ENCODE peak calls at places on chromosomes 12 and 14, in eight cellular contexts. L is foreskin fibroblast; J is cardiac muscle cell; G is EH; R is H9; I is astrocyte of the spinal cord; X is activated T-cell treated with anti-CD3 and anti-CD28 coated beads, Interleukin-2, amount 50 U/mL, for 72 hours; U is iPS-NIHi11. A is an unnamed sample.

GRCh38 chr14:74502236-74503019 is 8.9 kb downstream of the ISCA2 start:
- DNase-seq in J (peak; percentile 63), I (no peak), L (no peak), X (no peak), U (peak; percentile 48), R (peak; percentile 69), G (peak; percentile 52), A (no peak)

GRCh38 chr12:90102957-90103652 is 394.5 kb upstream of the ATP2B1 start:
- DNase-seq in J (peak; percentile 50), I (peak; percentile 55), G (peak; percentile 61), L (no peak), X (peak; percentile 9), R (no peak), U (peak; percentile 37), A (no peak)

GRCh38 chr12:49503674-49504180 is 35.1 kb upstream of the KCNH3 start:
- DNase-seq in L (peak; percentile 47), R (no peak), G (peak; percentile 66), J (no peak), U (no peak), X (no peak), I (peak; percentile 68), A (peak; percentile 91)

GRCh38 chr12:91316161-91316759 is 133.6 kb upstream of the DCN start:
- DNase-seq in L (peak; percentile 23), R (no peak), I (peak; percentile 9), G (peak; percentile 42), X (no peak), J (no peak), U (no peak), A (no peak)

GRCh38 chr12:100521958-100522357 is 48.3 kb downstream of the NR1H4 start:
- DNase-seq in L (no peak), J (no peak), U (no peak), G (no peak), X (no peak), I (no peak), R (no peak), A (no peak)

GRCh38 chr12:20474443-20474842 is 106.1 kb downstream of the PDE3A start:
- DNase-seq in G (peak; percentile 45), R (no peak), I (no peak), L (no peak), J (no peak), X (no peak), U (no peak), A (no peak)

GRCh38 chr12:12796171-12796570 is 10.7 kb downstream of the APOLD1 start:
- DNase-seq in L (no peak), X (no peak), J (no peak), U (no peak), I (no peak), R (no peak), G (no peak), A (no peak)

GRCh38 chr12:120978296-120979219 is at the start of gene HNF1A:
- DNase-seq in R (no peak), L (no peak), X (no peak), U (no peak), G (no peak), I (no peak), J (no peak), A (no peak)

GRCh38 chr12:26736563-26737486 is 96.2 kb downstream of the ITPR2 start:
- DNase-seq in G (peak; percentile 45), U (no peak), J (no peak), I (peak; percentile 73), X (no peak), L (peak; percentile 50), R (no peak), A (no peak)

GRCh38 chr12:57744194-57744776 is 554 bp upstream of the TSPAN31 start:
- DNase-seq in U (no peak), L (peak; percentile 83), G (no peak), I (no peak), R (no peak), J (no peak), X (peak; percentile 83), A (peak; percentile 60)

GRCh38 chr14:96538097-96538496 is 35.9 kb downstream of the PAPOLA start:
- DNase-seq in X (no peak), U (no peak), L (no peak), I (no peak), G (no peak), J (no peak), R (no peak), A (no peak)

GRCh38 chr12:70722584-70723343 is 85.5 kb upstream of the PTPRB start:
- DNase-seq in I (no peak), R (no peak), G (peak; percentile 3), J (no peak), X (no peak), L (no peak), U (no peak), A (no peak)

GRCh38 chr14:90627478-90627877 is 188.8 kb downstream of the TTC7B start:
- DNase-seq in X (no peak), L (no peak), U (no peak), J (no peak), I (no peak), G (no peak), R (no peak), A (no peak)

GRCh38 chr12:51941011-51941561 is 10.4 kb upstream of the ACVR1B start:
- DNase-seq in I (peak; percentile 51), U (peak; percentile 39), X (no peak), L (peak; percentile 20), R (no peak), J (peak; percentile 64), G (peak; percentile 46), A (peak; percentile 59)

GRCh38 chr12:12837025-12837872 is 24.1 kb downstream of the DDX47 start:
- DNase-seq in U (peak; percentile 76), L (peak; percentile 74), J (peak; percentile 49), R (peak; percentile 52), G (peak; percentile 86), X (peak; percentile 63), I (peak; percentile 83), A (peak; percentile 21)

GRCh38 chr12:68557011-68557715 is 53.5 kb upstream of the RAP1B start:
- DNase-seq in R (no peak), U (no peak), L (peak; percentile 78), J (no peak), I (peak; percentile 80), G (peak; percentile 95), X (no peak), A (no peak)

GRCh38 chr12:28869197-28869596 is 279.9 kb upstream of the FAR2 start:
- DNase-seq in R (no peak), I (peak; percentile 88), G (peak; percentile 83), L (peak; percentile 40), U (no peak), X (no peak), J (no peak), A (no peak)

GRCh38 chr14:87992720-87993484 is at the start of gene GALC:
- DNase-seq in X (peak; percentile 97), L (peak; percentile 87), G (peak; percentile 92), J (peak; percentile 95), I (peak; percentile 94), U (peak; percentile 92), R (peak; percentile 96), A (peak; percentile 99)

GRCh38 chr12:71160585-71160984 is 2.8 kb upstream of the TSPAN8 start:
- DNase-seq in U (no peak), I (no peak), G (no peak), J (no peak), L (no peak), R (no peak), X (no peak), A (no peak)

GRCh38 chr12:52280319-52280795 is 5.9 kb downstream of the KRT86 start:
- DNase-seq in R (no peak), X (no peak), G (peak; percentile 96), L (peak; percentile 80), I (peak; percentile 91), U (peak; percentile 52), J (no peak), A (no peak)

GRCh38 chr12:52377266-52377665 is 8.2 kb downstream of the KRT84 start:
- DNase-seq in J (no peak), G (no peak), X (no peak), R (no peak), L (no peak), I (no peak), U (no peak), A (no peak)

GRCh38 chr12:127677537-127678131 is 589.3 kb upstream of the TMEM132C start:
- DNase-seq in X (peak; percentile 51), L (peak; percentile 66), U (peak; percentile 29), I (peak; percentile 88), G (peak; percentile 88), R (peak; percentile 87), J (peak; percentile 89), A (peak; percentile 7)

GRCh38 chr14:40447032-40447431 is 1014.8 kb upstream of the FBXO33 start:
- DNase-seq in L (no peak), U (no peak), J (no peak), X (no peak), G (no peak), I (no peak), R (no peak), A (peak; percentile 99)

GRCh38 chr12:130517588-130517987 is 179.9 kb downstream of the PIWIL1 start:
- DNase-seq in X (no peak), L (no peak), I (no peak), J (no peak), G (no peak), U (no peak), R (no peak), A (no peak)

GRCh38 chr14:21070610-21071224 is 613 bp downstream of the ARHGEF40 start:
- DNase-seq in X (peak; percentile 19), U (peak; percentile 72), R (peak; percentile 81), I (peak; percentile 67), L (peak; percentile 33), J (peak; percentile 75), G (peak; percentile 59), A (peak; percentile 62)

GRCh38 chr12:88578821-88579518 is 1.3 kb downstream of the KITLG start:
- DNase-seq in R (peak; percentile 64), U (peak; percentile 45), J (peak; percentile 38), I (no peak), X (no peak), G (peak; percentile 56), L (peak; percentile 25), A (peak; percentile 46)

GRCh38 chr12:72522411-72522810 is 250.2 kb downstream of the TRHDE start:
- DNase-seq in G (peak; percentile 34), J (no peak), L (no peak), X (no peak), R (no peak), U (no peak), I (no peak), A (no peak)

GRCh38 chr12:6165418-6165817 is 34.8 kb upstream of the CD9 start:
- DNase-seq in J (no peak), G (peak; percentile 83), R (no peak), L (peak; percentile 73), I (no peak), U (no peak), X (no peak), A (no peak)

GRCh38 chr14:90777830-90778467 is 38.3 kb downstream of the TTC7B start:
- DNase-seq in G (no peak), R (no peak), X (no peak), U (no peak), I (no peak), J (no peak), L (no peak), A (no peak)

GRCh38 chr12:4270670-4271432 is 2.7 kb upstream of the CCND2 start:
- DNase-seq in G (no peak), L (no peak), U (peak; percentile 54), X (peak; percentile 57), J (peak; percentile 49), R (peak; percentile 82), I (no peak), A (no peak)

GRCh38 chr12:51973560-51973959 is 22.1 kb downstream of the ACVR1B start:
- DNase-seq in X (no peak), I (no peak), R (no peak), G (peak; percentile 40), L (no peak), U (no peak), J (no peak), A (no peak)

GRCh38 chr14:73789996-73790581 is 61.5 kb upstream of the PTGR2 start:
- DNase-seq in X (no peak), U (no peak), R (no peak), G (peak; percentile 98), L (peak; percentile 90), I (peak; percentile 98), J (no peak), A (no peak)

GRCh38 chr14:39368261-39368959 is 63.8 kb downstream of the FBXO33 start:
- DNase-seq in R (peak; percentile 80), G (peak; percentile 77), X (peak; percentile 14), J (peak; percentile 81), I (peak; percentile 81), U (peak; percentile 63), L (peak; percentile 66), A (peak; percentile 45)

GRCh38 chr12:121787063-121787774 is 6.3 kb downstream of the RHOF start:
- DNase-seq in G (no peak), X (peak; percentile 54), J (no peak), R (no peak), U (no peak), L (no peak), I (no peak), A (no peak)